ENCODE peak calls at places on chromosome 2, in ten cellular contexts. P is AG04450, W is COLO829, U is GM12878, G is H1, X is left ventricle myocardium inferior, B is NCI-H748 treated with DMSO at 0.1 percent for 48 hours, R is mucosa of gallbladder, O is cardiac septum, H is T47D. K is an unnamed sample.

GRCh38 chr2:126889501-126890135 is 9.1 kb upstream of the TEX51 start:
- DNase-seq in P (no peak), W (no peak), U (no peak), G (no peak), X (no peak), B (no peak), R (no peak), O (peak), H (no peak), K (no peak)

GRCh38 chr2:113156278-113157107 is 17.3 kb upstream of the PSD4 start:
- DNase-seq in P (no peak), W (no peak), U (no peak), G (peak), X (no peak), B (peak), R (peak), O (no peak), H (no peak), K (no peak)

GRCh38 chr2:200486529-200486928 is 23.3 kb downstream of the KCTD18 start:
- DNase-seq in P (no peak), W (peak), U (no peak), G (no peak), X (no peak), B (no peak), R (no peak), O (no peak), H (no peak), K (no peak)

GRCh38 chr2:37886745-37887144 is 38.3 kb upstream of the RMDN2 start:
- DNase-seq in P (no peak), W (no peak), U (no peak), G (no peak), X (no peak), B (no peak), R (no peak), O (no peak), H (no peak), K (no peak)

GRCh38 chr2:27021253-27021801 is 11.4 kb upstream of the TMEM214 start:
- DNase-seq in P (no peak), W (no peak), U (no peak), G (no peak), X (no peak), B (no peak), R (peak), O (no peak), H (no peak), K (no peak)

GRCh38 chr2:223971-224760 is 39.7 kb downstream of the SH3YL1 start:
- DNase-seq in P (no peak), W (no peak), U (no peak), G (no peak), X (no peak), B (no peak), R (no peak), O (no peak), H (no peak), K (no peak)

GRCh38 chr2:16123881-16124780 is 183.8 kb downstream of the MYCN start:
- DNase-seq in P (no peak), W (no peak), U (no peak), G (peak), X (no peak), B (no peak), R (no peak), O (no peak), H (no peak), K (no peak)

GRCh38 chr2:234291765-234292204 is 205.1 kb downstream of the ARL4C start:
- DNase-seq in P (no peak), W (no peak), U (no peak), G (no peak), X (peak), B (peak), R (no peak), O (no peak), H (no peak), K (no peak)

GRCh38 chr2:207694811-207695281 is 16.6 kb upstream of the CCNYL1 start:
- DNase-seq in P (no peak), W (no peak), U (no peak), G (no peak), X (no peak), B (no peak), R (no peak), O (no peak), H (no peak), K (no peak)

GRCh38 chr2:66888791-66889631 is 454.1 kb downstream of the MEIS1 start:
- DNase-seq in P (peak), W (peak), U (no peak), G (no peak), X (no peak), B (no peak), R (peak), O (no peak), H (no peak), K (no peak)

GRCh38 chr2:62489162-62489561 is 16.8 kb downstream of the TMEM17 start:
- DNase-seq in P (peak), W (peak), U (no peak), G (no peak), X (no peak), B (no peak), R (no peak), O (no peak), H (no peak), K (no peak)

GRCh38 chr2:151230627-151231026 is 31.0 kb downstream of the RBM43 start:
- DNase-seq in P (no peak), W (no peak), U (no peak), G (no peak), X (no peak), B (no peak), R (no peak), O (no peak), H (no peak), K (no peak)